ENCODE peak calls at places on chromosomes 13 and 19, in eight cellular contexts. Y, O, W, C, Z, B, R and T are unnamed samples.

GRCh38 chr13:33642374-33643065 is 175.4 kb upstream of the RFC3 start:
- DNase-seq in O (no peak), W (no peak), Y (peak), C (no peak), R (no peak), B (no peak), Z (no peak), T (no peak)

GRCh38 chr19:13062317-13062716 is 40.3 kb downstream of the LYL1 start:
- DNase-seq in O (no peak), W (no peak), Y (no peak), Z (no peak), B (no peak), C (no peak), R (no peak), T (no peak)

GRCh38 chr19:30049844-30050667 is 108.0 kb downstream of the URI1 start:
- DNase-seq in W (no peak), O (no peak), Z (no peak), Y (no peak), B (no peak), C (no peak), R (no peak), T (no peak)

GRCh38 chr13:100214886-100215285 is 126.0 kb downstream of the PCCA start:
- DNase-seq in R (no peak), O (no peak), C (no peak), B (no peak), W (no peak), Z (no peak), Y (peak), T (no peak)

GRCh38 chr19:23547816-23548430 is 139.1 kb downstream of the ZNF675 start:
- DNase-seq in R (no peak), Y (peak), B (no peak), W (no peak), O (no peak), C (no peak), Z (no peak), T (no peak)

GRCh38 chr13:109666656-109667448 is 119.5 kb downstream of the IRS2 start:
- DNase-seq in Y (peak), Z (no peak), R (no peak), B (no peak), C (no peak), W (no peak), O (no peak), T (no peak)

GRCh38 chr19:16078311-16078758 is 2.0 kb downstream of the TPM4 start:
- DNase-seq in Y (peak), C (no peak), O (no peak), B (no peak), Z (peak), R (no peak), W (no peak), T (peak)

GRCh38 chr19:56139847-56140582 is 1.1 kb upstream of the ZNF444 start:
- DNase-seq in Z (no peak), R (no peak), Y (no peak), W (no peak), B (no peak), O (no peak), C (no peak), T (no peak)

GRCh38 chr19:7869910-7870511 is 4.2 kb downstream of the PRR36 start:
- DNase-seq in W (no peak), O (no peak), Y (peak), Z (peak), R (peak), C (no peak), B (peak), T (no peak)

GRCh38 chr19:5147971-5148793 is 179.3 kb downstream of the KDM4B start:
- DNase-seq in O (no peak), R (no peak), Y (no peak), B (no peak), C (no peak), Z (no peak), W (no peak), T (no peak)

GRCh38 chr19:10927691-10928562 is 512 bp downstream of the YIPF2 start:
- DNase-seq in R (no peak), W (no peak), Z (no peak), C (no peak), B (no peak), O (no peak), Y (no peak), T (no peak)

GRCh38 chr19:46761418-46761831 is 15.2 kb upstream of the STRN4 start:
- DNase-seq in R (no peak), Z (no peak), W (no peak), B (no peak), C (no peak), O (no peak), Y (no peak), T (no peak)

GRCh38 chr13:32443111-32443510 is 15.2 kb upstream of the N4BP2L1 start:
- DNase-seq in R (no peak), C (no peak), B (no peak), W (no peak), O (peak), Y (peak), Z (no peak), T (no peak)

GRCh38 chr13:32309812-32310706 is 5.1 kb downstream of the ZAR1L start:
- DNase-seq in C (no peak), Y (peak), B (peak), W (no peak), Z (peak), R (peak), O (peak), T (peak)